ENCODE peak calls at places on chromosomes 6 and 20, in five cellular contexts. A, Z, Y, D and T are unnamed samples.

GRCh38 chr20:32184953-32185603 is 22.5 kb downstream of the PLAGL2 start:
- DNase-seq in A (no peak), Z (no peak), Y (no peak), D (no peak), T (no peak)

GRCh38 chr20:40470313-40471260 is 218.4 kb downstream of the MAFB start:
- DNase-seq in A (no peak), Z (no peak), Y (no peak), D (no peak), T (no peak)

GRCh38 chr6:40789143-40789764 is 202.1 kb upstream of the LRFN2 start:
- DNase-seq in A (no peak), Z (no peak), Y (no peak), D (no peak), T (peak)

GRCh38 chr20:44691424-44692423 is 23.4 kb upstream of the CCN5 start:
- DNase-seq in A (no peak), Z (peak), Y (no peak), D (peak), T (no peak)

GRCh38 chr6:110459137-110459536 is 17.3 kb downstream of the SLC22A16 start:
- DNase-seq in A (no peak), Z (no peak), Y (no peak), D (no peak), T (no peak)

GRCh38 chr6:35173068-35174042 is 32.2 kb upstream of the TCP11 start:
- DNase-seq in A (no peak), Z (peak), Y (no peak), D (peak), T (peak)

GRCh38 chr6:73508776-73509175 is 12.1 kb downstream of the EEF1A1 start:
- DNase-seq in A (no peak), Z (no peak), Y (no peak), D (no peak), T (no peak)

GRCh38 chr6:4256969-4257368 is 121.6 kb upstream of the ECI2 start:
- DNase-seq in A (no peak), Z (no peak), Y (no peak), D (no peak), T (no peak)

GRCh38 chr6:912871-913663 is 220.1 kb upstream of the EXOC2 start:
- DNase-seq in A (peak), Z (peak), Y (no peak), D (no peak), T (peak)

GRCh38 chr20:32142991-32143390 is 33.5 kb downstream of the TM9SF4 start:
- DNase-seq in A (no peak), Z (no peak), Y (no peak), D (no peak), T (no peak)

GRCh38 chr20:420721-421574 is 12.8 kb downstream of the RBCK1 start:
- DNase-seq in A (no peak), Z (no peak), Y (no peak), D (no peak), T (peak)

GRCh38 chr20:51400051-51400926 is 142.2 kb downstream of the NFATC2 start:
- DNase-seq in A (no peak), Z (no peak), Y (no peak), D (no peak), T (peak)

DNA sequence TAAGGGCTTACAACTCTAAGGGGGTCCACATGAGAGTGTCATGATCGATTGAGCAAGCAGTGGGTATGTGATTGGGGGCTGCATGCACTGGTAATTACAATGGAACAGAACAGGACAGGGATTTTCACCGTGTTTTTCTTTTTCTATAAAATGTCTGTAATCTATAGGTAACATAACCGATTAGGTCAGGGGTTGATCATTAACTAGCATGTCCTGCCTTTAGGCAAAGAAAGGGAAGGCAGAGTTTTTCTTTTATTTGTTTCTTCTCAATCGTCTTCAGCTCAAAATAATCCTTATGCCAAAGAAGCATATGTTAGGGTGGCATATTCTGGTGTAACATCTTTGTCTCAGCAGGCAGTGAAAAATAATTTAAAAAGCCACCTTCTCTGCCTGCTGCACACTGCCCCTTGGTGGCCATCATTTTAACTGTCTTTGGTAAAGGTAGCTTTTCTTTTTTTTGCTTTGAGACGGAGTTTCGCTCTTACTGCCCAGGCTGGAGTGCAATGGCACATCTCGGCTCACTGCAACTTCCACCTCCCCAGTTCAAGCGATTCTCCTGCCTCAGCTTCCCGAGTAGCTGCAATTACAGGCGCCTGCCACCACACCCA is 9.7 kb upstream of the CEP43 start:
- DNase-seq in A (peak), Z (peak), Y (no peak), D (no peak), T (peak)
- TF ChIP-seq CTCF in A (peak), Z (peak), Y (peak), D (no peak), T (peak)

GRCh38 chr20:47318596-47319516 is 37.6 kb downstream of the ZMYND8 start:
- DNase-seq in A (peak), Z (peak), Y (peak), D (peak), T (no peak)

GRCh38 chr20:47317127-47317895 is 39.2 kb downstream of the ZMYND8 start:
- DNase-seq in A (peak), Z (peak), Y (peak), D (peak), T (peak)

GRCh38 chr20:47320990-47321805 is 35.3 kb downstream of the ZMYND8 start:
- DNase-seq in A (no peak), Z (no peak), Y (no peak), D (no peak), T (no peak)

GRCh38 chr20:47318027-47318595 is 38.4 kb downstream of the ZMYND8 start:
- DNase-seq in A (no peak), Z (peak), Y (no peak), D (no peak), T (no peak)

DNA sequence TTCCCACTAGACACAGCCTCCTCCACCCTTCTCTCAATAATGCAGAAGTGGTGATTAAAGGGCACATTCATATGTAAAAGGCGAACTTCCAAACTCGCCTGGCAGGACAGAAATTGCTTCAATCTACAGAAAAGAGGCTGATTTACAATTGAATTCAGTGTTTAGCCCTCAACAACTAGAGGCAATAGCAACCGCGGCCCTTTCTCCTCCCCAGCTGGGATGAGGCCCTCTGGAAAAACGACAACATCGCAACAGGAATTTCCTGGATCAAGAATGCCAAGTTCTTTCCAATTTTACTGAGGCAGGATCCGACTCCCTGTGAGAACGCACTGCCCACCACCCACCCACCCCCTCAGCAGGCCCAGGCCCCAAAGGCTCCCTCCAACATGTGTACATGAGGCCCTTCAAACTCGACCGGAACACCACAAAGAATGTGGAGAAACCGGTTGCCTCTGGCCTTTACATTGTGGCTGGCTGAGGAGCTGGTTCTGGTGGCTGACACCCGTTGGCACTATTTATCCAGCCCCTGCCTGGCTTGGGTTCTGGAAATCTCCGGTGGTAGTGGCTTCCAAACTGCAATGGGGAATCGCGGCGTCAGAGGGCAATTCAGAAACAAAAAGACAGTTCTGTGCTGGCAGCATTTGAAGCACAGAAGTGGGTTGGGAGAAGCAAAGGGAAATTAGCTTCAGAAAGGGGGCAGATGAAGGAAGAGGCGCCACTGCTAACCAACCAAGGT is 36.8 kb downstream of the ZMYND8 start:
- DNase-seq in A (peak), Z (peak), Y (peak), D (peak), T (no peak)
- H3K4me3 ChIP-seq in A (no peak), Z (peak), Y (no peak), D (no peak), T (no peak)

DNA sequence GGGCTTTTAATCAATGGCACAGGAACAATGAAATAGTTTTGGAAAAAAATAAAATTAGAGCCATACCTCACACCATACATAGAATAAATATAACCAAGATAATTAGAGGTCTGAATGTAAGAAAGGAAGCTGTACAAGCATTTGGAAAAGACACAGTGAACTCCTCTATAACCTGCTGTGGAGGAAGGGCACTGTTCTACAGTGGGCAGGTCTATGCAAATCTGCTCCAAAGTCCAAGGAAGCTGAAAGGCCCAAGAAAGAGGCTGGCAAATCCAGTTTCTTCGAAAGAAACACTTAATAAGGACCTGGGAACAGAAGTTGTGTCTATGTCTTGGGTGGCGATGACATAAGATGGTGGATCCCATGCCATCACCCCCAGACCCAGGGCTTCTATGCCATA is 169.4 kb upstream of the RALGAPA2 start:
- DNase-seq in A (no peak), Z (no peak), Y (no peak), D (no peak), T (no peak)
- TF ChIP-seq CTCF in A (no peak), Z (no peak), Y (no peak), D (no peak), T (no peak)

GRCh38 chr20:17225891-17226409 is 890 bp upstream of the PCSK2 start:
- DNase-seq in A (no peak), Z (no peak), Y (no peak), D (no peak), T (no peak)
- H3K4me3 ChIP-seq in A (no peak), Z (peak), Y (no peak), D (no peak), T (no peak)

DNA sequence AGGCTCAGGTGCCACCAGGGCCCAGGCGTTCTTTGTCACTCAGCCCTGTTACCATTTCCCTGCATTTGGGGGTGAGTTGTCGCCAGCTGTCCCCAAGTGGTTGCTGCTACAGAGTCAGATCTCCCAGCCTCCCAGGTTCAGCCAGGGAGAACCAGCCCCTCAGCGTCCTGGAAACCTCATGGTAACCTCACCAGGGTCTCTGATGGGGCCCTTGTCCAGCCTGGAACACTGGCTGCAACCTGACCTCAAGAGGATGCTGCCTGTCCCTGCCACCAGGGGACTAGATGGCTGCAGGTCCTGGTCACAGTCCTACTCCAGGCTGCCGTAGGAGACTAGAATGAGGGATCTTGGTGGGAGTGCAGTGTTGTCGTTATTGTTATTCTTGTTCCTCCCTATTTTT is 228.3 kb upstream of the PDE10A start:
- DNase-seq in A (no peak), Z (no peak), Y (no peak), D (no peak), T (no peak)
- TF ChIP-seq CTCF in A (peak), Z (peak), Y (no peak), D (no peak), T (no peak)

DNA sequence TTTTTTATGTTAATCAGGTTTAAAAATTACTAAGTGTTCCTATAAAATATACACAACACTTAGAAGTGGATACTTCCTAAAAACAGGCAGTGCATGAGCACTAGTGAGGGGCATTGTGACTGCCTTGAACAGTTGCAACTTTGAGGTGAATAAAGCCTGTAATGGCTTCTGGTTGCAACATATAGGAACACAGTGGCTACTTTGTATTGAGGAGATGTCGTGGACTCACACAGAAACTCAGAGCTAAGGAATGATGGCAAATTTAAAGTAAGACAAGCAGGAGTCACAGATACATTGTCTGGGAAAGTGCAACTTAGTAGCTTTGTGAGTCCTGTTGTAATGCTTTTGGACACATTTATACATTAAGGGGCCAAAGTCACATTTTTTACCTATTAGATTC is 856 bp upstream of the HLA-A start:
- DNase-seq in A (no peak), Z (peak), Y (no peak), D (no peak), T (no peak)
- H3K4me3 ChIP-seq in A (peak), Z (peak), Y (no peak), D (no peak), T (peak)

GRCh38 chr6:45375449-45375848 is 2.3 kb downstream of the SUPT3H start:
- DNase-seq in A (no peak), Z (no peak), Y (no peak), D (no peak), T (no peak)
- TF ChIP-seq CTCF in A (no peak), Z (no peak), Y (no peak), D (no peak), T (no peak)

GRCh38 chr6:33019358-33019757 is 10.0 kb upstream of the HLA-DOA start:
- DNase-seq in A (no peak), Z (no peak), Y (no peak), D (no peak), T (no peak)
- H3K4me3 ChIP-seq in A (no peak), Z (no peak), Y (no peak), D (no peak), T (peak)

GRCh38 chr6:122393339-122393896 is 6.0 kb upstream of the HSF2 start:
- DNase-seq in A (no peak), Z (no peak), Y (no peak), D (no peak), T (peak)
- TF ChIP-seq CTCF in A (no peak), Z (no peak), Y (no peak), D (no peak), T (no peak)

GRCh38 chr6:44627091-44627878 is 239.8 kb downstream of the CDC5L start:
- DNase-seq in A (no peak), Z (no peak), Y (peak), D (no peak), T (peak)
- H3K4me3 ChIP-seq in A (no peak), Z (no peak), Y (no peak), D (no peak), T (no peak)